ENCODE peak calls at places on chromosome 14, in seven cellular contexts. S is psoas muscle, M is body of pancreas, A is heart right ventricle, O is IMR-90, U is right lobe of liver, L is fibroblast of lung. P is an unnamed sample.

GRCh38 chr14:99274346-99275221 is 2.6 kb upstream of the BCL11B start:
- DNase-seq in S (peak; percentile 28), M (peak; percentile 73), A (peak; percentile 41), O (peak; percentile 37), U (peak; percentile 74), L (peak; percentile 85), P (no peak)

GRCh38 chr14:21003788-21004346 is 4.8 kb downstream of the SLC39A2 start:
- DNase-seq in S (no peak), M (no peak), A (no peak), O (no peak), U (no peak), L (no peak), P (no peak)

GRCh38 chr14:103292426-103293374 is 41.3 kb upstream of the EIF5 start:
- DNase-seq in S (peak; percentile 74), M (peak; percentile 75), A (peak; percentile 80), O (peak; percentile 53), U (peak; percentile 80), L (peak; percentile 27), P (peak; percentile 86)

GRCh38 chr14:94560782-94561655 is at the start of gene SERPINA4:
- DNase-seq in S (no peak), M (peak; percentile 79), A (no peak), O (no peak), U (no peak), L (no peak), P (no peak)

GRCh38 chr14:88765130-88765529 is 27.6 kb downstream of the EML5 start:
- DNase-seq in S (no peak), M (no peak), A (no peak), O (peak; percentile 82), U (no peak), L (peak; percentile 83), P (no peak)

GRCh38 chr14:74425525-74426201 is 347 bp downstream of the SYNDIG1L start:
- DNase-seq in S (peak; percentile 35), M (peak; percentile 21), A (peak; percentile 50), O (no peak), U (no peak), L (peak; percentile 17), P (no peak)

GRCh38 chr14:53409289-53409688 is 256.2 kb upstream of the DDHD1 start:
- DNase-seq in S (no peak), M (no peak), A (no peak), O (no peak), U (no peak), L (no peak), P (no peak)

GRCh38 chr14:104688755-104689619 is at the start of gene INF2:
- DNase-seq in S (peak; percentile 70), M (peak; percentile 61), A (peak; percentile 75), O (peak; percentile 32), U (peak; percentile 80), L (peak; percentile 56), P (no peak)

GRCh38 chr14:41167040-41167439 is 439.6 kb upstream of the LRFN5 start:
- DNase-seq in S (no peak), M (no peak), A (no peak), O (no peak), U (no peak), L (no peak), P (no peak)

GRCh38 chr14:96741151-96741977 is 55.8 kb upstream of the VRK1 start:
- DNase-seq in S (peak; percentile 45), M (peak; percentile 54), A (peak; percentile 65), O (peak; percentile 15), U (peak; percentile 75), L (peak; percentile 30), P (peak; percentile 67)

GRCh38 chr14:104187931-104188726 is 49.7 kb downstream of the KIF26A start:
- DNase-seq in S (no peak), M (no peak), A (no peak), O (no peak), U (no peak), L (no peak), P (no peak)

GRCh38 chr14:53842938-53843337 is 113.7 kb downstream of the BMP4 start:
- DNase-seq in S (no peak), M (peak; percentile 39), A (no peak), O (peak; percentile 38), U (no peak), L (peak; percentile 89), P (no peak)

GRCh38 chr14:47846008-47846407 is 170.6 kb upstream of the MDGA2 start:
- DNase-seq in S (no peak), M (no peak), A (no peak), O (no peak), U (no peak), L (no peak), P (no peak)

GRCh38 chr14:47843236-47843635 is 167.8 kb upstream of the MDGA2 start:
- DNase-seq in S (no peak), M (no peak), A (no peak), O (no peak), U (no peak), L (no peak), P (no peak)
- H3K9me3 ChIP-seq in S (no peaks in the 10 kb centered on the region), M (no peaks in the 10 kb centered on the region), A (peaks cover 32% of the 10 kb centered on the region), O (peaks cover 11% of the 10 kb centered on the region), U (no peaks in the 10 kb centered on the region), L (no peaks in the 10 kb centered on the region), P (no peaks in the 10 kb centered on the region)

DNA sequence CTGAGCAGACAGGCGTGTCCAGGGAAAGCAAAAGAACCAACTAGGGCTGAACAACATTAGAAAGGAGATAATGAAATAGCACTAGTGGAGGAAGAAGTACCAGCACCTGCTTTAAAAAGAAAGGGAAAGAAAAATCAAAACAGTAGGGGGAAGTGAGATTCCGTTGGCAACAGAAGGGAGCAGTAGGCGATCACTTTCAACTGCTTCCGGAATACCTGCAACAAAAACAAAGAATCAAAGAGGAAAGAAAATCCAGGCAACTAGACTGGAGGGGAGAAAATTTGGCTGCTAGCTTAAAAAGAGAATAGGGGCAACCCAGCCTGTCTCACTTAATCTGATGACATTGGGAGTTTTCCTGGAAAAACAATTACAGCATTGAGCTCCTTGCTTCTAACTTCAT is 2.7 kb upstream of the DACT1 start:
- DNase-seq in S (no peak), M (no peak), A (no peak), O (no peak), U (no peak), L (peak; percentile 26), P (no peak)
- TF ChIP-seq CTCF in S (no peak), M (no peak), A (no peak), O (no peak), U (no peak), L (no peak), P (no peak)

DNA sequence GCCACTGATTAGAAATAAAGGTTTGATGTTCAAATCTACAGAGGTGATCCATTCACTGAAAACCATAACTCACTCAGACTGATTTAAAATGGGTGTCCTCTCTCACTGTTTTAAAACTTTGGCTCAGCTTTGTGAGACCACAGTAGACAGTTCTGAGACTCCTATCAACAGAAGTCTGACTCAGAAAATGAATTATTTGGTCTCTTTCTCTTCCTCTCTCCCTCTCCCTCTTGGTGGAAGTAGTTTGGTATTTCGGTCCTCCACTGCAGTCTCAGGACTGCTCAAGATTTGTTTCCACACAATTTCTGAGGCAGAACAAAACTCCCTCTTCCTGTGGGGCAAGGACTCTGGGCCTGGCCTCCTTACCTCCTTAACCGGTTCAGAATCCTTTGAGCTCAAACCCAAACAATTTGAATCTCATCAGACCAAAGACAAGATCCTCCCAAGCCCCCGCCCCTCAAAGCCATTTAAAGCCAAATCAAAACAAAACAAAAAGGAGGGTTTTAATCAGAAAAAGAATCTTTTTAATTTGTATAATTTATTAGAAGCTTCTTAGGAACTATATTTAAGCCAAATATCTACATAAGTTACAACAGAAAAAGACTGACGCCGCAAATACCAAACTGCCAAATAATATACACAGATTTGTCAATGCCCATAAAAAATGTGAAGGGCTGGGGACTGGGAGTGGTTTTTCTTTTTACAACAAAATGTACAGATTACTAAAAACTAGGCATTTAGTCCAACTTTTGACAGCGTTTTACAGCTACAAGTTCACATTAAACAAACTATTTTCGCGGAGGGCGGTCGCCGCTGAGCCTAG is 3.9 kb downstream of the NKX2-1 start:
- DNase-seq in S (no peak), M (no peak), A (no peak), O (no peak), U (no peak), L (peak; percentile 52), P (no peak)
- H3K9me3 ChIP-seq in S (no peaks in the 10 kb centered on the region), M (no peaks in the 10 kb centered on the region), A (no peaks in the 10 kb centered on the region), O (peaks cover 5% of the 10 kb centered on the region), U (no peaks in the 10 kb centered on the region), L (no peaks in the 10 kb centered on the region), P (no peaks in the 10 kb centered on the region)

DNA sequence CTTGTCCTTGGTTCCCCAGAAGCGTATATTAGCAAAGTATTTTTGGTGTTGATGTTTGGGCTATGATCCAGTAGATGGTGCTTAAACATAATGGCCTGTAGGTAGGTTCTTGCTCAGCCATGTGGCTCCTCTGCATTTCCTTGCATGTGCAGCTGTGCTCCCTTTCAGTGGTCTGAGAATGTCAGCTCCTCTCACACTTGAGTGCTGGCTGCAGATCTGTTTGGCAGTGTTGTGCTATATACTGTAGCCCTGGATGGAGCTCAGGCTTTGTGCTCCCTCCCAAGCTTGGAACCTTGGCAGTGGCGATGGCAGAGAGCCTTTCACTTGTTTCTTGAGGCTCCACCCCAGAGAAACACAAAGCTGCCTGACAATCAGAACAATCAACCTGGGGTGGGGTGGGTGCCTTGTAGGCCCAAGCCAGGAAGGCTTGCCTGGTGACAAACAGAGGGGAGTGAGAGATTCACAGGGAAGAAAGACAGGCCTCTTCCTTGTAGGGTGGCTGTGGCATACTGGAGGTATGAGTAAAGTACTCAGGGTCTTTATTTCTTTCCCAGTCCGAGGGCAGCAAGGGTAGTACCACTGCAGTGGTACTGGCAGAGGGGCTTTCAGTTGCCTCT is 255.3 kb downstream of the RAD51B start:
- DNase-seq in S (no peak), M (no peak), A (no peak), O (no peak), U (no peak), L (peak; percentile 14), P (no peak)
- TF ChIP-seq CTCF in S (no peak), M (no peak), A (no peak), O (no peak), U (no peak), L (no peak), P (no peak)